ENCODE peak calls at places on chromosomes 1 and 21, in four cellular contexts. S, I, E and X are unnamed samples.

GRCh38 chr21:16046625-16047340 is 317.0 kb downstream of the USP25 start:
- DNase-seq in S (peak), I (no peak), E (no peak), X (no peak)

GRCh38 chr1:197224160-197224559 is 43.9 kb upstream of the CRB1 start:
- DNase-seq in S (no peak), I (no peak), E (no peak), X (no peak)

GRCh38 chr1:203104789-203105188 is 19.0 kb upstream of the MYOG start:
- DNase-seq in S (no peak), I (no peak), E (no peak), X (no peak)

GRCh38 chr1:223030871-223031270 is 112.2 kb downstream of the TLR5 start:
- DNase-seq in S (no peak), I (no peak), E (no peak), X (no peak)

GRCh38 chr1:1122078-1122811 is 6.4 kb upstream of the C1orf159 start:
- DNase-seq in S (peak), I (peak), E (peak), X (peak)

GRCh38 chr21:33025471-33026298 is at the start of gene OLIG2:
- DNase-seq in S (no peak), I (peak), E (no peak), X (no peak)

GRCh38 chr1:44553771-44554170 is 120.5 kb downstream of the TMEM53 start:
- DNase-seq in S (peak), I (no peak), E (no peak), X (no peak)

GRCh38 chr1:8945568-8945967 is at the start of gene CA6:
- DNase-seq in S (no peak), I (no peak), E (no peak), X (no peak)

GRCh38 chr1:240465531-240465940 is 146.4 kb downstream of the GREM2 start:
- DNase-seq in S (no peak), I (peak), E (peak), X (no peak)

GRCh38 chr1:111733183-111733995 is 5.8 kb downstream of the INKA2 start:
- DNase-seq in S (no peak), I (no peak), E (peak), X (peak)

GRCh38 chr21:39093526-39093925 is 89.7 kb downstream of the PSMG1 start:
- DNase-seq in S (no peak), I (no peak), E (no peak), X (no peak)

GRCh38 chr1:71365451-71365850 is 284.6 kb upstream of the ZRANB2 start:
- DNase-seq in S (no peak), I (no peak), E (no peak), X (no peak)

GRCh38 chr21:44375686-44376320 is 22.4 kb downstream of the TRPM2 start:
- DNase-seq in S (no peak), I (no peak), E (no peak), X (no peak)

GRCh38 chr1:17215545-17215890 is 10.6 kb downstream of the PADI1 start:
- DNase-seq in S (no peak), I (no peak), E (no peak), X (no peak)

GRCh38 chr1:92029241-92029922 is 403 bp upstream of the EPHX4 start:
- DNase-seq in S (no peak), I (peak), E (no peak), X (no peak)

GRCh38 chr21:25375675-25376074 is 231.6 kb downstream of the MRPL39 start:
- DNase-seq in S (no peak), I (no peak), E (no peak), X (no peak)

GRCh38 chr1:211468595-211468994 is 23.4 kb downstream of the RD3 start:
- DNase-seq in S (no peak), I (no peak), E (no peak), X (no peak)

GRCh38 chr1:207259391-207259790 is 62.1 kb upstream of the CD55 start:
- DNase-seq in S (no peak), I (no peak), E (peak), X (peak)

GRCh38 chr1:17190526-17190995 is 14.4 kb upstream of the PADI1 start:
- DNase-seq in S (no peak), I (no peak), E (no peak), X (no peak)

GRCh38 chr1:68571499-68571898 is 74.6 kb upstream of the DEPDC1 start:
- DNase-seq in S (no peak), I (no peak), E (no peak), X (no peak)

GRCh38 chr1:87024936-87025537 is 110.6 kb downstream of the HS2ST1 start:
- DNase-seq in S (peak), I (no peak), E (peak), X (peak)

GRCh38 chr1:226990133-226990716 is 50.1 kb downstream of the COQ8A start:
- DNase-seq in S (no peak), I (no peak), E (peak), X (peak)

GRCh38 chr21:32246571-32246970 is 32.3 kb downstream of the MIS18A start:
- DNase-seq in S (no peak), I (no peak), E (no peak), X (no peak)

GRCh38 chr1:32733573-32734321 is 31.2 kb upstream of the SYNC start:
- DNase-seq in S (no peak), I (peak), E (peak), X (peak)

GRCh38 chr1:233075045-233075444 is 124.6 kb downstream of the NTPCR start:
- DNase-seq in S (peak), I (no peak), E (no peak), X (no peak)

GRCh38 chr1:29924017-29924431 is 687.7 kb downstream of the PTPRU start:
- DNase-seq in S (no peak), I (peak), E (no peak), X (no peak)

GRCh38 chr1:197736689-197737088 is 38.6 kb downstream of the DENND1B start:
- DNase-seq in S (no peak), I (no peak), E (no peak), X (no peak)

GRCh38 chr1:229341811-229342304 is 989 bp downstream of the CCSAP start:
- DNase-seq in S (no peak), I (no peak), E (no peak), X (no peak)

GRCh38 chr1:1120096-1120495 is 4.2 kb upstream of the C1orf159 start:
- DNase-seq in S (no peak), I (peak), E (no peak), X (no peak)

GRCh38 chr21:44500111-44500510 is 39.9 kb downstream of the KRTAP10-1 start:
- DNase-seq in S (no peak), I (no peak), E (no peak), X (no peak)

GRCh38 chr1:14968251-14968812 is 185.2 kb upstream of the TMEM51 start:
- DNase-seq in S (no peak), I (no peak), E (no peak), X (no peak)

GRCh38 chr1:167126317-167126716 is 32.4 kb downstream of the STYXL2 start:
- DNase-seq in S (no peak), I (no peak), E (no peak), X (no peak)

GRCh38 chr1:20240012-20240411 is 50.7 kb upstream of the VWA5B1 start:
- DNase-seq in S (no peak), I (no peak), E (no peak), X (no peak)

DNA sequence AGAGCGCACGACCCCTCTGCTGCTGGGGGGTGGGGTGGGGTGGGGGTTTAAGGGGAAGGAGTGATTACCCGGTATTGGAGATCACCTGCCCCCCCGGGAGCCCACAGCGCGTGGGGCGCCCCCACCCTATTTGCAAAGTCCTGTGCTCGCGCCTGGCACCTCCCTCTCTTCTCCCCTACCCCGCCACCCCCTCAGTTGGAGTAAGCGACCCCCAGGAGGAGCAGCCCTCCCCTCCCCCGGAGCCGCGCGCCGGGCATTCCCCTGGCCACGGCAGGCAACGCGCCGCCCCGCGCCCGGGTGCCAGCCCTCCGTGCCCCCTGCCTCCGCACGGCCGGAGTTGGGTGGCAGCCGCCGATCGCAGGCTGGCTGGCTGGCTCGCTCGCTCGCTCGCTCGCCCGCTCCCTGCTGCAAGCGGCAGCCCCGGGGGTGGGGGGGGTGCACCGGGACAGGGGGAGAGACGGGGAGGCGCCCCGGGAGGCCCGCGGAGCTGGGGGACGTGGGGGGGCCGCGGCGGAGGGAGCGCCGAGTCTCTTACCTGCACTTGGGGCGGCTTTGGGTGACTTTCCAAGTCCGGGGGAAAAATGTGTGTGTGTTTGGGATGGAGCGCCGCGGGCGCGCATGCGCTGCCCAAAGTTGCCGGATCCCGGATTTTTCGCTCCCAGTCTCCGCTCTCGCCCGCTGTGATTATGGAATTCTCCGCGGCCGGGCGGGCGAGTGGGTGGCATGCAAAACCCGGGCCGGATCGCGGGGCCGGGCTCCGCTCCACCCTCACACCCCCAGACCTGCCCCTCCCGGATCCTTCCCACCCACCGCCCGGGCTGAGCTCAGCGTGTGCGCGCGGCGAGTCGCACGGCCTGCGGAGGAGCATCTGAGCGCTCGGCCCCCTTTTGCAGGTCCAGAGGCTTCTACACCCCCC is at the start of gene CASZ1:
- DNase-seq in S (peak), I (peak), E (peak), X (peak)
- TF ChIP-seq NR3C1 in S (no peak), I (no peak), E (no peak), X (no peak)

GRCh38 chr1:26785611-26786436 is 1.9 kb upstream of the PIGV start:
- DNase-seq in S (no peak), I (no peak), E (peak), X (no peak)
- TF ChIP-seq NR3C1 in S (no peak), I (no peak), E (no peak), X (no peak)

DNA sequence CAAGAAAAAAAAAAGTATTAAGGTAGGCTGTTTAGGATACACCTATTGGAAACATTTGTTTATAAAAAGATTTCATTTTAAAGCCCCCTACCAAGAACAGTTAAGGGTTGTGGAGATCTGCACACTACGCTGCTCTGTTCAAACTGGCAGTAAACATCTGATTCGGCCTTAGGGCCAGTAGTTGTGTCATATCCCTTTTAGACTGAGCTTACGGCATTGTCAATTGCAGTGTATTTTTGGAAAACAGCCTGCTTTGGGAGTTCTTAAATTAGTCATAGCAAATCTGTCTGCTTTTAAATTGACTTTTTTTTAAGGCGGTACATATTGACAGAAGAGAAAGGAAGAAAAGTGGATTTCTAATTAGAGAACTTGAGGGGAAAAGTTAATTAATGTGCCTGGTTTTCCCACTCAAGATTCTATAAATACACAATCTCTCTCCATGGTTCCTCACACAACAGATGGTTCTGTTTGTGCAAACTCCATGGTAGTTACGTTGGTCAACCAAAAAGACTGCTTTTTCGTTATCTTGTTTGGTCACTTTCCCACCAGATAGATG is 1.7 kb upstream of the ELK4 start:
- DNase-seq in S (no peak), I (no peak), E (no peak), X (no peak)
- TF ChIP-seq NR3C1 in S (no peak), I (no peak), E (no peak), X (no peak)

GRCh38 chr1:10853701-10854100 is 57.3 kb upstream of the CASZ1 start:
- DNase-seq in S (no peak), I (no peak), E (no peak), X (no peak)

GRCh38 chr1:10852486-10852885 is 56.0 kb upstream of the CASZ1 start:
- DNase-seq in S (no peak), I (no peak), E (no peak), X (no peak)

GRCh38 chr1:10851024-10852013 is 54.9 kb upstream of the CASZ1 start:
- DNase-seq in S (no peak), I (no peak), E (no peak), X (no peak)

GRCh38 chr1:10852998-10853520 is 56.6 kb upstream of the CASZ1 start:
- DNase-seq in S (no peak), I (no peak), E (no peak), X (no peak)

GRCh38 chr1:10852018-10852417 is 55.6 kb upstream of the CASZ1 start:
- DNase-seq in S (no peak), I (no peak), E (no peak), X (no peak)
- TF ChIP-seq NR3C1 in S (no peak), I (no peak), E (no peak), X (no peak)

GRCh38 chr1:219794085-219794743 is 134.1 kb downstream of the SLC30A10 start:
- DNase-seq in S (no peak), I (no peak), E (no peak), X (no peak)
- TF ChIP-seq NR3C1 in S (no peak), I (no peak), E (no peak), X (no peak)

GRCh38 chr1:41486892-41487728 is 2.6 kb upstream of the EDN2 start:
- DNase-seq in S (no peak), I (peak), E (no peak), X (no peak)

GRCh38 chr1:41484881-41485280 is 398 bp upstream of the EDN2 start:
- DNase-seq in S (no peak), I (no peak), E (no peak), X (no peak)

GRCh38 chr1:41485605-41486004 is 1.1 kb upstream of the EDN2 start:
- DNase-seq in S (peak), I (no peak), E (peak), X (no peak)

GRCh38 chr1:41487729-41488598 is 3.5 kb upstream of the EDN2 start:
- DNase-seq in S (no peak), I (no peak), E (no peak), X (no peak)

DNA sequence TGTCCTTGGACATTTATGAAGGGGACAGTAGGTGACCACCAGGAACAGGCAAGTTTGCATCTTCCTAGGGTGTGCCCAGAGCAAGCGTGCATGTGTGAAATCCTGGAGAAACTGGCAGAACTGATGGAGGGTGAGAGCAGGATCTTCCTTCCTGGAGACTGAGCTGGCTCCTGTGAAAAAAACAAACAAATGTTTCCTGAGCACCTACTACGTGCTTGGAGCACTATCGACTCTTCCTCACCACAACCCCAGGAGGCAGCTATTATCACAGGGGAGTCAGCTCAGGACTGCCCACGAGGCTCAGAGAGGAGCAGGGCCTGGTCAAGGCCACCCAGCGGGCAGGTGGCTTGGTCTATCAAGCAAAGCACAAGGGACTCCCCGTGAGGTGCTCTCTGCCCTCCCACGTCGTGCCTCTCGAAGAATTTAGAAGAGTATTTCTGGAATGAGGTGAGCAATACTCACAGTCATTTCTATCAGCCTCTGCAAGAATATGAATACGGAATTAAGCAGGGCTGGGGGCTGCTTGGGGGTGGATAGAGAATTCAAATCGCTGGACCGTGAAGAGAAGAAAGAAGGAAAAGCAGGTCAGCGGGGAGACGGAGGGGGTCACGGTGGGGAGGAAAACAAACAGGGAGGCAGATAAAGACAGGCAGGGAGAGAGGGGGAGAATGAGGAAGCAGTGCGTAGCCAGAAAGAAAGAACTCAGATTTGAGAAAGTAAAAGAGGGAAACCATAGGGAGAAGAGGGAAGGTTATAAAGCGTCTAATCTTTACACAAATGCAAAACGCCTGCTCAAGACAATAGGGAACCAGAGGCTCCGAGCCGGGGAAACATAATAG is 1.8 kb upstream of the EDN2 start:
- DNase-seq in S (no peak), I (no peak), E (no peak), X (no peak)
- TF ChIP-seq NR3C1 in S (no peak), I (no peak), E (no peak), X (no peak)

DNA sequence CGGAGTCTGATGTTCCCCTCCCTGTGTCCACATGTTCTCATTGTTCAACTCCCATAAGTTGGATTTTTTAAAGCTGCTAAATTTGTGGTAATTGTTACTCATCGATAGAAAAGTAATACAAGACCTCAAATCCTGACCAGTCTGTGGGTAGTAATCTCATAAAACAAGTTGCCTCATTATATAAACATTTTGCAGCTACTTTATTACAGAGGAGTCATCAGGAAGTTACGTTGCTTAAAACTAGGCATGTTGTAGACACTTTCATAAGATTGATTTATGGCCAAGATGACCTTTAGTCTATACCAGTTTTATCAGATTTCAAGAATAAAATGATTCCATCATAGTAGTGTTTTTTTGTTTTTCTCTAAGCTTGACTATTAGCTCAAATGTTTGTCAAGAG is 208.8 kb downstream of the GIPC2 start:
- DNase-seq in S (no peak), I (no peak), E (no peak), X (no peak)
- TF ChIP-seq NR3C1 in S (no peak), I (no peak), E (no peak), X (no peak)

DNA sequence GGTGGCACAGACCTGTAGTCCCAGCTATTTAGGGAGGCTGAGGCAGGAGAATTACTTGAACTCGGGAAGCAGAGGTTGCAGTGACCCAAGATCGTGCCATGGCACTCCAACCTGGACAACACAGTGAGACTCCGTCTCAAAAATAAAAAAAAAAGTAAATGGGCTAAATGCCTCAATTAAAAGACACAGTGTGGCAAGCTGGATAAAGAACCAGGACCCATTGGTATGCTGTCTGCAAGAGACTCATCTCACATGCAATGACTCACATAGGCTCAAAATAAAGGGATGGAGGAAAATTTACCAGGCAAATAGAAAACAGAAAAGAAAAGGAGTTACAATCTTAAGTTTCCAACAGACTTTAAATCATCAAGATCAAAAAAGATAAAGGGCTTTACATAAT is 40.3 kb downstream of the ACBD6 start:
- DNase-seq in S (no peak), I (no peak), E (no peak), X (no peak)
- TF ChIP-seq NR3C1 in S (no peak), I (no peak), E (no peak), X (no peak)